ENCODE peak calls at places on chromosomes 6 and 20, in ten cellular contexts. One of them, this sample, is unnamed.

GRCh38 chr20:32457476-32457986 is 99.4 kb downstream of the ASXL1 start:
- DNase-seq in naive thymus-derived CD4-positive, alpha-beta T cell: no peak
- DNase-seq in EL: peak
- DNase-seq in Jurkat, Clone E6-1: no peak
- DNase-seq in T-cell: no peak
- DNase-seq in myocyte: peak
- DNase-seq in right cardiac atrium: peak
- DNase-seq in brain microvascular endothelial cell: no peak
- DNase-seq in neural crest cell: peak
- DNase-seq in fibroblast of the aortic adventitia: peak
- DNase-seq in this sample: peak

GRCh38 chr6:131524695-131525336 is 48.2 kb upstream of the ARG1 start:
- DNase-seq in naive thymus-derived CD4-positive, alpha-beta T cell: no peak
- DNase-seq in EL: no peak
- DNase-seq in Jurkat, Clone E6-1: peak
- DNase-seq in T-cell: no peak
- DNase-seq in myocyte: no peak
- DNase-seq in right cardiac atrium: no peak
- DNase-seq in brain microvascular endothelial cell: no peak
- DNase-seq in neural crest cell: no peak
- DNase-seq in fibroblast of the aortic adventitia: no peak
- DNase-seq in this sample: no peak

GRCh38 chr6:20916081-20916480 is 381.8 kb downstream of the CDKAL1 start:
- DNase-seq in naive thymus-derived CD4-positive, alpha-beta T cell: no peak
- DNase-seq in EL: peak
- DNase-seq in Jurkat, Clone E6-1: no peak
- DNase-seq in T-cell: no peak
- DNase-seq in myocyte: no peak
- DNase-seq in right cardiac atrium: no peak
- DNase-seq in brain microvascular endothelial cell: peak
- DNase-seq in neural crest cell: no peak
- DNase-seq in fibroblast of the aortic adventitia: peak
- DNase-seq in this sample: no peak

GRCh38 chr20:49345538-49345937 is 67.7 kb upstream of the ZNFX1 start:
- DNase-seq in naive thymus-derived CD4-positive, alpha-beta T cell: no peak
- DNase-seq in EL: peak
- DNase-seq in Jurkat, Clone E6-1: no peak
- DNase-seq in T-cell: no peak
- DNase-seq in myocyte: peak
- DNase-seq in right cardiac atrium: peak
- DNase-seq in brain microvascular endothelial cell: peak
- DNase-seq in neural crest cell: no peak
- DNase-seq in fibroblast of the aortic adventitia: peak
- DNase-seq in this sample: no peak

GRCh38 chr6:3559561-3559960 is 102.7 kb upstream of the SLC22A23 start:
- DNase-seq in naive thymus-derived CD4-positive, alpha-beta T cell: no peak
- DNase-seq in EL: no peak
- DNase-seq in Jurkat, Clone E6-1: no peak
- DNase-seq in T-cell: no peak
- DNase-seq in myocyte: no peak
- DNase-seq in right cardiac atrium: no peak
- DNase-seq in brain microvascular endothelial cell: no peak
- DNase-seq in neural crest cell: no peak
- DNase-seq in fibroblast of the aortic adventitia: no peak
- DNase-seq in this sample: no peak

GRCh38 chr6:57252975-57253374 is 30.9 kb upstream of the RAB23 start:
- DNase-seq in naive thymus-derived CD4-positive, alpha-beta T cell: no peak
- DNase-seq in EL: peak
- DNase-seq in Jurkat, Clone E6-1: no peak
- DNase-seq in T-cell: no peak
- DNase-seq in myocyte: no peak
- DNase-seq in right cardiac atrium: no peak
- DNase-seq in brain microvascular endothelial cell: no peak
- DNase-seq in neural crest cell: no peak
- DNase-seq in fibroblast of the aortic adventitia: peak
- DNase-seq in this sample: no peak

GRCh38 chr6:3751019-3751729 is at the start of gene PXDC1:
- DNase-seq in naive thymus-derived CD4-positive, alpha-beta T cell: peak
- DNase-seq in EL: no peak
- DNase-seq in Jurkat, Clone E6-1: no peak
- DNase-seq in T-cell: peak
- DNase-seq in myocyte: no peak
- DNase-seq in right cardiac atrium: no peak
- DNase-seq in brain microvascular endothelial cell: no peak
- DNase-seq in neural crest cell: no peak
- DNase-seq in fibroblast of the aortic adventitia: no peak
- DNase-seq in this sample: no peak

GRCh38 chr20:10635476-10636208 is 38.2 kb downstream of the JAG1 start:
- DNase-seq in naive thymus-derived CD4-positive, alpha-beta T cell: no peak
- DNase-seq in EL: peak
- DNase-seq in Jurkat, Clone E6-1: no peak
- DNase-seq in T-cell: no peak
- DNase-seq in myocyte: no peak
- DNase-seq in right cardiac atrium: no peak
- DNase-seq in brain microvascular endothelial cell: no peak
- DNase-seq in neural crest cell: no peak
- DNase-seq in fibroblast of the aortic adventitia: no peak
- DNase-seq in this sample: no peak

GRCh38 chr6:13079096-13079758 is 249.1 kb downstream of the TBC1D7 start:
- DNase-seq in naive thymus-derived CD4-positive, alpha-beta T cell: no peak
- DNase-seq in EL: peak
- DNase-seq in Jurkat, Clone E6-1: no peak
- DNase-seq in T-cell: no peak
- DNase-seq in myocyte: no peak
- DNase-seq in right cardiac atrium: peak
- DNase-seq in brain microvascular endothelial cell: no peak
- DNase-seq in neural crest cell: no peak
- DNase-seq in fibroblast of the aortic adventitia: no peak
- DNase-seq in this sample: no peak

GRCh38 chr20:54416770-54417169 is 58.6 kb upstream of the DOK5 start:
- DNase-seq in naive thymus-derived CD4-positive, alpha-beta T cell: no peak
- DNase-seq in EL: no peak
- DNase-seq in Jurkat, Clone E6-1: no peak
- DNase-seq in T-cell: no peak
- DNase-seq in myocyte: no peak
- DNase-seq in right cardiac atrium: no peak
- DNase-seq in brain microvascular endothelial cell: no peak
- DNase-seq in neural crest cell: no peak
- DNase-seq in fibroblast of the aortic adventitia: no peak
- DNase-seq in this sample: no peak

GRCh38 chr20:10800288-10800687 is 126.5 kb upstream of the JAG1 start:
- DNase-seq in naive thymus-derived CD4-positive, alpha-beta T cell: no peak
- DNase-seq in EL: no peak
- DNase-seq in Jurkat, Clone E6-1: no peak
- DNase-seq in T-cell: no peak
- DNase-seq in myocyte: no peak
- DNase-seq in right cardiac atrium: no peak
- DNase-seq in brain microvascular endothelial cell: no peak
- DNase-seq in neural crest cell: no peak
- DNase-seq in fibroblast of the aortic adventitia: no peak
- DNase-seq in this sample: no peak

GRCh38 chr20:51311636-51312479 is 230.7 kb downstream of the NFATC2 start:
- DNase-seq in naive thymus-derived CD4-positive, alpha-beta T cell: no peak
- DNase-seq in EL: peak
- DNase-seq in Jurkat, Clone E6-1: no peak
- DNase-seq in T-cell: no peak
- DNase-seq in myocyte: no peak
- DNase-seq in right cardiac atrium: no peak
- DNase-seq in brain microvascular endothelial cell: peak
- DNase-seq in neural crest cell: no peak
- DNase-seq in fibroblast of the aortic adventitia: peak
- DNase-seq in this sample: peak

GRCh38 chr6:90068264-90068663 is 174.0 kb downstream of the GJA10 start:
- DNase-seq in naive thymus-derived CD4-positive, alpha-beta T cell: peak
- DNase-seq in EL: peak
- DNase-seq in Jurkat, Clone E6-1: no peak
- DNase-seq in T-cell: no peak
- DNase-seq in myocyte: peak
- DNase-seq in right cardiac atrium: no peak
- DNase-seq in brain microvascular endothelial cell: peak
- DNase-seq in neural crest cell: no peak
- DNase-seq in fibroblast of the aortic adventitia: no peak
- DNase-seq in this sample: no peak

GRCh38 chr6:2861071-2861821 is 19.6 kb upstream of the SERPINB1 start:
- DNase-seq in naive thymus-derived CD4-positive, alpha-beta T cell: no peak
- DNase-seq in EL: no peak
- DNase-seq in Jurkat, Clone E6-1: peak
- DNase-seq in T-cell: peak
- DNase-seq in myocyte: no peak
- DNase-seq in right cardiac atrium: no peak
- DNase-seq in brain microvascular endothelial cell: no peak
- DNase-seq in neural crest cell: no peak
- DNase-seq in fibroblast of the aortic adventitia: no peak
- DNase-seq in this sample: no peak

GRCh38 chr6:158231551-158232444 is 63.6 kb downstream of the GTF2H5 start:
- DNase-seq in naive thymus-derived CD4-positive, alpha-beta T cell: peak
- DNase-seq in EL: peak
- DNase-seq in Jurkat, Clone E6-1: no peak
- DNase-seq in T-cell: peak
- DNase-seq in myocyte: peak
- DNase-seq in right cardiac atrium: peak
- DNase-seq in brain microvascular endothelial cell: peak
- DNase-seq in neural crest cell: peak
- DNase-seq in fibroblast of the aortic adventitia: peak
- DNase-seq in this sample: no peak

GRCh38 chr6:110999634-111000270 is 17.9 kb downstream of the RPF2 start:
- DNase-seq in naive thymus-derived CD4-positive, alpha-beta T cell: no peak
- DNase-seq in EL: peak
- DNase-seq in Jurkat, Clone E6-1: peak
- DNase-seq in T-cell: no peak
- DNase-seq in myocyte: peak
- DNase-seq in right cardiac atrium: no peak
- DNase-seq in brain microvascular endothelial cell: no peak
- DNase-seq in neural crest cell: no peak
- DNase-seq in fibroblast of the aortic adventitia: peak
- DNase-seq in this sample: no peak

GRCh38 chr6:56833873-56834272 is 121.0 kb upstream of the BEND6 start:
- DNase-seq in naive thymus-derived CD4-positive, alpha-beta T cell: no peak
- DNase-seq in EL: no peak
- DNase-seq in Jurkat, Clone E6-1: no peak
- DNase-seq in T-cell: no peak
- DNase-seq in myocyte: no peak
- DNase-seq in right cardiac atrium: no peak
- DNase-seq in brain microvascular endothelial cell: no peak
- DNase-seq in neural crest cell: no peak
- DNase-seq in fibroblast of the aortic adventitia: no peak
- DNase-seq in this sample: no peak

GRCh38 chr6:166277021-166277420 is 31.2 kb downstream of the PRR18 start:
- DNase-seq in naive thymus-derived CD4-positive, alpha-beta T cell: no peak
- DNase-seq in EL: no peak
- DNase-seq in Jurkat, Clone E6-1: no peak
- DNase-seq in T-cell: no peak
- DNase-seq in myocyte: peak
- DNase-seq in right cardiac atrium: no peak
- DNase-seq in brain microvascular endothelial cell: no peak
- DNase-seq in neural crest cell: no peak
- DNase-seq in fibroblast of the aortic adventitia: peak
- DNase-seq in this sample: no peak

GRCh38 chr6:39980839-39981580 is 46.7 kb upstream of the MOCS1 start:
- DNase-seq in naive thymus-derived CD4-positive, alpha-beta T cell: no peak
- DNase-seq in EL: peak
- DNase-seq in Jurkat, Clone E6-1: peak
- DNase-seq in T-cell: no peak
- DNase-seq in myocyte: peak
- DNase-seq in right cardiac atrium: peak
- DNase-seq in brain microvascular endothelial cell: peak
- DNase-seq in neural crest cell: peak
- DNase-seq in fibroblast of the aortic adventitia: peak
- DNase-seq in this sample: peak

GRCh38 chr6:165658395-165659058 is 4.5 kb downstream of the PDE10A start:
- DNase-seq in naive thymus-derived CD4-positive, alpha-beta T cell: no peak
- DNase-seq in EL: no peak
- DNase-seq in Jurkat, Clone E6-1: no peak
- DNase-seq in T-cell: no peak
- DNase-seq in myocyte: no peak
- DNase-seq in right cardiac atrium: no peak
- DNase-seq in brain microvascular endothelial cell: peak
- DNase-seq in neural crest cell: no peak
- DNase-seq in fibroblast of the aortic adventitia: no peak
- DNase-seq in this sample: no peak

GRCh38 chr20:640674-641515 is 12.1 kb downstream of the SRXN1 start:
- DNase-seq in naive thymus-derived CD4-positive, alpha-beta T cell: no peak
- DNase-seq in EL: no peak
- DNase-seq in Jurkat, Clone E6-1: no peak
- DNase-seq in T-cell: no peak
- DNase-seq in myocyte: no peak
- DNase-seq in right cardiac atrium: no peak
- DNase-seq in brain microvascular endothelial cell: no peak
- DNase-seq in neural crest cell: no peak
- DNase-seq in fibroblast of the aortic adventitia: no peak
- DNase-seq in this sample: no peak

GRCh38 chr20:10443936-10444335 is 8.8 kb downstream of the SLX4IP start:
- DNase-seq in naive thymus-derived CD4-positive, alpha-beta T cell: no peak
- DNase-seq in EL: no peak
- DNase-seq in Jurkat, Clone E6-1: no peak
- DNase-seq in T-cell: no peak
- DNase-seq in myocyte: no peak
- DNase-seq in right cardiac atrium: no peak
- DNase-seq in brain microvascular endothelial cell: no peak
- DNase-seq in neural crest cell: no peak
- DNase-seq in fibroblast of the aortic adventitia: no peak
- DNase-seq in this sample: no peak

GRCh38 chr20:17825949-17826843 is 126.4 kb downstream of the BANF2 start:
- DNase-seq in naive thymus-derived CD4-positive, alpha-beta T cell: peak
- DNase-seq in EL: no peak
- DNase-seq in Jurkat, Clone E6-1: no peak
- DNase-seq in T-cell: no peak
- DNase-seq in myocyte: no peak
- DNase-seq in right cardiac atrium: no peak
- DNase-seq in brain microvascular endothelial cell: no peak
- DNase-seq in neural crest cell: no peak
- DNase-seq in fibroblast of the aortic adventitia: no peak
- DNase-seq in this sample: no peak

GRCh38 chr6:40477246-40478126 is 109.7 kb downstream of the LRFN2 start:
- DNase-seq in naive thymus-derived CD4-positive, alpha-beta T cell: no peak
- DNase-seq in EL: no peak
- DNase-seq in Jurkat, Clone E6-1: peak
- DNase-seq in T-cell: peak
- DNase-seq in myocyte: no peak
- DNase-seq in right cardiac atrium: no peak
- DNase-seq in brain microvascular endothelial cell: no peak
- DNase-seq in neural crest cell: no peak
- DNase-seq in fibroblast of the aortic adventitia: no peak
- DNase-seq in this sample: peak